ENCODE peak calls at places on chromosomes 12 and 14, in five cellular contexts. E is HepG2, U is endothelial cell of umbilical vein, Q is K562, D is HCT116. O is an unnamed sample.

GRCh38 chr14:68255697-68256178 is 436.2 kb downstream of the RAD51B start:
- DNase-seq in E (no peak), U (peak; percentile 77), Q (no peak), D (no peak), O (no peak)

GRCh38 chr12:47881826-47882427 is 22.9 kb downstream of the VDR start:
- DNase-seq in E (no peak), U (no peak), Q (no peak), D (no peak), O (no peak)

GRCh38 chr14:91078095-91078737 is 17.8 kb upstream of the RPS6KA5 start:
- DNase-seq in E (no peak), U (no peak), Q (no peak), D (no peak), O (no peak)

GRCh38 chr14:93936245-93936644 is 9.1 kb downstream of the FAM181A start:
- DNase-seq in E (no peak), U (no peak), Q (peak; percentile 33), D (no peak), O (no peak)

GRCh38 chr12:96140110-96140509 is 54.1 kb upstream of the ELK3 start:
- DNase-seq in E (no peak), U (no peak), Q (no peak), D (no peak), O (no peak)

GRCh38 chr14:101114726-101115481 is 211.4 kb upstream of the RTL1 start:
- DNase-seq in E (no peak), U (no peak), Q (no peak), D (no peak), O (no peak)

GRCh38 chr12:128542844-128543243 is 275.9 kb downstream of the TMEM132C start:
- DNase-seq in E (no peak), U (no peak), Q (no peak), D (no peak), O (no peak)

GRCh38 chr14:81392052-81392451 is 8.1 kb downstream of the STON2 start:
- DNase-seq in E (no peak), U (no peak), Q (no peak), D (no peak), O (no peak)

GRCh38 chr14:86015916-86016315 is 486.0 kb downstream of the FLRT2 start:
- DNase-seq in E (no peak), U (no peak), Q (no peak), D (no peak), O (no peak)

DNA sequence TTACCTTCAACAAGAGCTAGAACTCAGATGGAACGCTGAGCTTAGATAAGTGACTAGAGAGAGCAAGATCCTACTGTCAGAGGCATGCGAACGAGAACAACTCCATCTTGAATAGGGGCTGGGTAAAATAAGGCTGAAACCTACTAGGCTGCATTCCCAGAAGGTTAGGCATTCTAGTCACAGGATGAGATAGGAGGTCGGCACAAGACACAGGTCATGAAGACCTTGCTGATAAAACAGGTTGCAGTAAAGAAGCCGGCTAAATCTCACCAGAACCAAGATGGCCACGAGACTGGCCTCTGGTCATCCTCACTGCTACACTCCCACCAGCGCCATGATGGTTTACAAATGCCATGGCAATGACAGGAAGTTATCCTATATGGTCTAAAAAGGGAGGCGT is 59.6 kb upstream of the PLEKHG3 start:
- DNase-seq in E (no peak), U (no peak), Q (no peak), D (no peak), O (no peak)
- H3K27ac ChIP-seq in E (no peak overlapping the region), U (no peak overlapping the region), Q (no peak overlapping the region), D (no peak overlapping the region), O (no peak overlapping the region)

GRCh38 chr12:100867639-100868393 is 73.2 kb downstream of the ANO4 start:
- DNase-seq in E (no peak), U (no peak), Q (no peak), D (no peak), O (no peak)

GRCh38 chr12:100864366-100864765 is 69.8 kb downstream of the ANO4 start:
- DNase-seq in E (no peak), U (no peak), Q (no peak), D (no peak), O (no peak)

GRCh38 chr12:100862600-100863149 is 68.1 kb downstream of the ANO4 start:
- DNase-seq in E (no peak), U (no peak), Q (no peak), D (no peak), O (no peak)

GRCh38 chr12:100871335-100871734 is 76.8 kb downstream of the ANO4 start:
- DNase-seq in E (no peak), U (no peak), Q (no peak), D (no peak), O (no peak)

DNA sequence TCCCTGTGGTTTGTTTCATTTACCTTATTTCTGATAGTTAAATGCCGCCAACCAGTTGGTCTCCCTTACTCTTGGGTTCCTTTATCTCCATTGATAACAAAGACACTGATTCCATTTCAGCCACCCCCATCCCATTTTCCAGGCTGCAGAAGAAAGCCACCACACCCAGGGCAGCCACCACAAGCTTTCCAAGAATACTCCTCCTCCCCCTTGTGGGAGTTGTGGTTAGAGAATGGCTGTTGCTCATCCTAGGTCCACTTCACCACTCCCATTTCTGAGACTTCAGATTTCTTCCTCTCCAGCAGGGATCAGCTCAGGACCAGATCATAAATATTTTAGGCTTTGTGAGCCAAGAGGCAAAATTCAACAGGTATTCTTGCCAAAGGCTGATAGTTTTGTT is 73.9 kb downstream of the ANO4 start:
- DNase-seq in E (no peak), U (no peak), Q (no peak), D (no peak), O (no peak)
- TF ChIP-seq POLR2AphosphoS5 in E (no peak), U (no peak), Q (no peak), D (no peak), O (no peak)

DNA sequence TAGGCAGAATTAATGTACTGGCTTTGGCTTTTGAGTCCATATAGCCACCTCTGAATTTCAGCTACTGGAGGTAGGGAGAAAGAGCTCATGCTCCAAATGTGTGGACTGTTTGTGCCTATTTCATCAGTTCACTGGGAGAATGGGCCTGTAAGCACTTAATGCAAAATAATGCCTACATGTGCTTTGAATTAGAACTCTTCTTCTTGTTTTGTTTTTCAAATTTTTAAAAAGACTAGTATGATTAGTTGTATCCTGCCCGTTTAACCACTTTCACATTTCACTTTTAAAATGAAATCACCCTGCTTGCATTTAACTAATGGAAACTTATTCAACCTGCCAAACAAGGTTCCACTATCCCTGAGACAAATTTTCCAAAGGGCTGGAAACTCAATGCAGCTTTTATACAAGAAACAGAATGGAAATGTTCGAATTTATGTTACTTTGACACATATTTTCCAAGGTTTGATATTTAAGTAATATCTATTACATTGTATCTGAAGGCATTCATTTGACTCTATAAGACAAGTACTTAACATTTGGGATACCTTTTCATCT is 79.7 kb downstream of the SAMD4A start:
- DNase-seq in E (no peak), U (no peak), Q (no peak), D (no peak), O (no peak)
- H3K4me1 ChIP-seq in E (peaks cover 100% of the 10 kb centered on the region), U (peaks cover 33% of the 10 kb centered on the region), Q (no peaks in the 10 kb centered on the region), D (peaks cover 35% of the 10 kb centered on the region), O (peaks cover 24% of the 10 kb centered on the region)

GRCh38 chr12:130953783-130954543 is at the start of gene ADGRD1:
- DNase-seq in E (no peak), U (no peak), Q (no peak), D (no peak), O (no peak)
- H3K27ac ChIP-seq in E (peak within 1 kb of the TSS; percentile 17), U (no peak within 1 kb of the TSS), Q (peak within 1 kb of the TSS; percentile 57), D (no peak within 1 kb of the TSS), O (no peak within 1 kb of the TSS)

GRCh38 chr12:6084261-6084968 is 40.1 kb downstream of the VWF start:
- DNase-seq in E (no peak), U (peak; percentile 63), Q (no peak), D (peak; percentile 60), O (no peak)
- TF ChIP-seq POLR2AphosphoS5 in E (no peak), U (no peak), Q (no peak), D (no peak), O (no peak)